ENCODE peak calls at places on chromosome 15, in seven cellular contexts. One of them, this sample, is unnamed.

GRCh38 chr15:88023956-88024355 is 232.6 kb downstream of the NTRK3 start:
- DNase-seq in activated T-cell treated with anti-CD3 and anti-CD28 coated beads for 24 hours: no peak
- DNase-seq in neuronal stem cell: peak
- DNase-seq in T-helper 22 cell: no peak
- DNase-seq in caudate nucleus: no peak
- DNase-seq in Kasumi-1: no peak
- DNase-seq in NCI-H187 treated with DMSO at 0.1 percent for 48 hours: no peak
- DNase-seq in this sample: no peak

GRCh38 chr15:101470548-101471239 is 18.8 kb downstream of the PCSK6 start:
- DNase-seq in activated T-cell treated with anti-CD3 and anti-CD28 coated beads for 24 hours: no peak
- DNase-seq in neuronal stem cell: no peak
- DNase-seq in T-helper 22 cell: no peak
- DNase-seq in caudate nucleus: no peak
- DNase-seq in Kasumi-1: no peak
- DNase-seq in NCI-H187 treated with DMSO at 0.1 percent for 48 hours: no peak
- DNase-seq in this sample: no peak

GRCh38 chr15:95368211-95368610 is 962.3 kb upstream of the NR2F2 start:
- DNase-seq in activated T-cell treated with anti-CD3 and anti-CD28 coated beads for 24 hours: no peak
- DNase-seq in neuronal stem cell: no peak
- DNase-seq in T-helper 22 cell: no peak
- DNase-seq in caudate nucleus: no peak
- DNase-seq in Kasumi-1: no peak
- DNase-seq in NCI-H187 treated with DMSO at 0.1 percent for 48 hours: no peak
- DNase-seq in this sample: no peak

GRCh38 chr15:87368511-87368910 is 888.0 kb downstream of the NTRK3 start:
- DNase-seq in activated T-cell treated with anti-CD3 and anti-CD28 coated beads for 24 hours: no peak
- DNase-seq in neuronal stem cell: no peak
- DNase-seq in T-helper 22 cell: no peak
- DNase-seq in caudate nucleus: no peak
- DNase-seq in Kasumi-1: no peak
- DNase-seq in NCI-H187 treated with DMSO at 0.1 percent for 48 hours: no peak
- DNase-seq in this sample: no peak

GRCh38 chr15:38299216-38299615 is 46.6 kb downstream of the SPRED1 start:
- DNase-seq in activated T-cell treated with anti-CD3 and anti-CD28 coated beads for 24 hours: no peak
- DNase-seq in neuronal stem cell: no peak
- DNase-seq in T-helper 22 cell: no peak
- DNase-seq in caudate nucleus: no peak
- DNase-seq in Kasumi-1: no peak
- DNase-seq in NCI-H187 treated with DMSO at 0.1 percent for 48 hours: no peak
- DNase-seq in this sample: no peak

GRCh38 chr15:38610748-38611147 is 46.1 kb upstream of the RASGRP1 start:
- DNase-seq in activated T-cell treated with anti-CD3 and anti-CD28 coated beads for 24 hours: peak
- DNase-seq in neuronal stem cell: no peak
- DNase-seq in T-helper 22 cell: no peak
- DNase-seq in caudate nucleus: no peak
- DNase-seq in Kasumi-1: no peak
- DNase-seq in NCI-H187 treated with DMSO at 0.1 percent for 48 hours: peak
- DNase-seq in this sample: no peak

GRCh38 chr15:31296304-31297220 is 30.1 kb upstream of the KLF13 start:
- DNase-seq in activated T-cell treated with anti-CD3 and anti-CD28 coated beads for 24 hours: no peak
- DNase-seq in neuronal stem cell: no peak
- DNase-seq in T-helper 22 cell: no peak
- DNase-seq in caudate nucleus: no peak
- DNase-seq in Kasumi-1: no peak
- DNase-seq in NCI-H187 treated with DMSO at 0.1 percent for 48 hours: no peak
- DNase-seq in this sample: no peak

GRCh38 chr15:83881156-83881555 is 227.2 kb downstream of the ADAMTSL3 start:
- DNase-seq in activated T-cell treated with anti-CD3 and anti-CD28 coated beads for 24 hours: no peak
- DNase-seq in neuronal stem cell: no peak
- DNase-seq in T-helper 22 cell: no peak
- DNase-seq in caudate nucleus: no peak
- DNase-seq in Kasumi-1: no peak
- DNase-seq in NCI-H187 treated with DMSO at 0.1 percent for 48 hours: no peak
- DNase-seq in this sample: no peak

GRCh38 chr15:88472225-88472624 is 4.7 kb downstream of the MRPS11 start:
- DNase-seq in activated T-cell treated with anti-CD3 and anti-CD28 coated beads for 24 hours: no peak
- DNase-seq in neuronal stem cell: no peak
- DNase-seq in T-helper 22 cell: no peak
- DNase-seq in caudate nucleus: no peak
- DNase-seq in Kasumi-1: no peak
- DNase-seq in NCI-H187 treated with DMSO at 0.1 percent for 48 hours: no peak
- DNase-seq in this sample: no peak

GRCh38 chr15:91469627-91470567 is 369.8 kb downstream of the SV2B start:
- DNase-seq in activated T-cell treated with anti-CD3 and anti-CD28 coated beads for 24 hours: peak
- DNase-seq in neuronal stem cell: no peak
- DNase-seq in T-helper 22 cell: peak
- DNase-seq in caudate nucleus: no peak
- DNase-seq in Kasumi-1: no peak
- DNase-seq in NCI-H187 treated with DMSO at 0.1 percent for 48 hours: no peak
- DNase-seq in this sample: no peak

GRCh38 chr15:56772868-56773639 is 39.7 kb upstream of the ZNF280D start:
- DNase-seq in activated T-cell treated with anti-CD3 and anti-CD28 coated beads for 24 hours: no peak
- DNase-seq in neuronal stem cell: no peak
- DNase-seq in T-helper 22 cell: no peak
- DNase-seq in caudate nucleus: no peak
- DNase-seq in Kasumi-1: no peak
- DNase-seq in NCI-H187 treated with DMSO at 0.1 percent for 48 hours: no peak
- DNase-seq in this sample: no peak

GRCh38 chr15:63241316-63241715 is 36.1 kb upstream of the APH1B start:
- DNase-seq in activated T-cell treated with anti-CD3 and anti-CD28 coated beads for 24 hours: no peak
- DNase-seq in neuronal stem cell: no peak
- DNase-seq in T-helper 22 cell: no peak
- DNase-seq in caudate nucleus: no peak
- DNase-seq in Kasumi-1: no peak
- DNase-seq in NCI-H187 treated with DMSO at 0.1 percent for 48 hours: no peak
- DNase-seq in this sample: no peak

GRCh38 chr15:90063733-90064247 is 38.5 kb downstream of the IDH2 start:
- DNase-seq in activated T-cell treated with anti-CD3 and anti-CD28 coated beads for 24 hours: no peak
- DNase-seq in neuronal stem cell: no peak
- DNase-seq in T-helper 22 cell: no peak
- DNase-seq in caudate nucleus: no peak
- DNase-seq in Kasumi-1: peak
- DNase-seq in NCI-H187 treated with DMSO at 0.1 percent for 48 hours: no peak
- DNase-seq in this sample: peak

GRCh38 chr15:85620321-85621044 is 174.2 kb downstream of the KLHL25 start:
- DNase-seq in activated T-cell treated with anti-CD3 and anti-CD28 coated beads for 24 hours: no peak
- DNase-seq in neuronal stem cell: no peak
- DNase-seq in T-helper 22 cell: no peak
- DNase-seq in caudate nucleus: no peak
- DNase-seq in Kasumi-1: no peak
- DNase-seq in NCI-H187 treated with DMSO at 0.1 percent for 48 hours: no peak
- DNase-seq in this sample: no peak

GRCh38 chr15:60740231-60740630 is 261.3 kb upstream of the ICE2 start:
- DNase-seq in activated T-cell treated with anti-CD3 and anti-CD28 coated beads for 24 hours: no peak
- DNase-seq in neuronal stem cell: no peak
- DNase-seq in T-helper 22 cell: no peak
- DNase-seq in caudate nucleus: no peak
- DNase-seq in Kasumi-1: no peak
- DNase-seq in NCI-H187 treated with DMSO at 0.1 percent for 48 hours: no peak
- DNase-seq in this sample: no peak